ENCODE peak calls at places on chromosomes 13 and 19, in ten cellular contexts. L is mucosa of descending colon, V is lower leg skin, A is kidney epithelial cell, B is heart left ventricle, G is A549, I is OCI-LY7, E is heart right ventricle, Z is neural progenitor cell, O is cardiac fibroblast. S is an unnamed sample.

GRCh38 chr19:18397242-18398202 is at the start of gene LRRC25:
- DNase-seq in V (no peak), I (peak; percentile 77), O (no peak), Z (peak; percentile 91), A (no peak), L (peak; percentile 62), G (no peak), B (peak; percentile 50), E (peak; percentile 38), S (no peak)

GRCh38 chr13:49219647-49220034 is 497 bp upstream of the MLNR start:
- DNase-seq in Z (no peak), E (no peak), I (no peak), V (no peak), L (peak; percentile 23), A (no peak), B (no peak), G (no peak), O (no peak), S (no peak)

GRCh38 chr13:110528371-110528770 is 33.2 kb downstream of the RAB20 start:
- DNase-seq in I (no peak), L (no peak), E (no peak), B (no peak), Z (no peak), A (no peak), V (no peak), O (peak; percentile 94), G (no peak), S (no peak)

GRCh38 chr19:45130888-45131615 is 29.7 kb downstream of the NKPD1 start:
- DNase-seq in B (no peak), E (no peak), I (peak; percentile 89), O (no peak), Z (peak; percentile 43), V (no peak), A (peak; percentile 34), G (peak; percentile 54), L (no peak), S (no peak)

GRCh38 chr13:105063676-105064075 is 1471.8 kb downstream of the EFNB2 start:
- DNase-seq in G (no peak), V (no peak), L (no peak), B (no peak), O (no peak), I (no peak), Z (no peak), A (no peak), E (no peak), S (peak; percentile 21)

GRCh38 chr19:14113762-14114414 is 3.7 kb downstream of the PRKACA start:
- DNase-seq in O (no peak), B (peak; percentile 55), V (no peak), L (peak; percentile 60), Z (no peak), I (peak; percentile 31), A (no peak), E (peak; percentile 54), G (no peak), S (no peak)

GRCh38 chr13:46622013-46622917 is 69.3 kb downstream of the LRCH1 start:
- DNase-seq in A (no peak), B (no peak), L (no peak), Z (no peak), O (no peak), G (no peak), V (no peak), E (no peak), I (peak; percentile 20), S (no peak)

GRCh38 chr13:30972888-30973377 is 40.5 kb downstream of the TEX26 start:
- DNase-seq in Z (no peak), B (no peak), A (no peak), V (no peak), E (no peak), O (peak; percentile 16), L (peak; percentile 15), I (no peak), G (no peak), S (no peak)

GRCh38 chr13:21911916-21912315 is 241.0 kb downstream of the FGF9 start:
- DNase-seq in G (no peak), L (no peak), V (no peak), Z (no peak), E (no peak), B (no peak), I (no peak), O (no peak), A (no peak), S (no peak)

GRCh38 chr19:38693380-38694223 is 46.2 kb downstream of the ACTN4 start:
- DNase-seq in O (peak; percentile 71), B (peak; percentile 68), L (no peak), A (peak; percentile 95), V (no peak), G (peak; percentile 91), I (peak; percentile 9), Z (peak; percentile 87), E (no peak), S (no peak)

GRCh38 chr19:4776436-4777205 is 14.9 kb upstream of the FEM1A start:
- DNase-seq in I (no peak), B (no peak), L (no peak), G (no peak), E (no peak), O (no peak), A (no peak), Z (peak; percentile 59), V (no peak), S (no peak)

GRCh38 chr13:27960362-27961226 is 8.5 kb downstream of the CDX2 start:
- DNase-seq in O (peak; percentile 26), Z (peak; percentile 89), I (no peak), B (no peak), L (peak; percentile 87), E (peak; percentile 52), V (peak; percentile 84), A (no peak), G (peak; percentile 55), S (no peak)

GRCh38 chr19:6772028-6772865 is at the start of gene VAV1:
- DNase-seq in I (peak; percentile 95), B (peak; percentile 68), A (no peak), O (no peak), E (peak; percentile 61), L (peak; percentile 79), G (no peak), V (peak; percentile 90), Z (no peak), S (no peak)
- TF ChIP-seq CTCF in I (peak; percentile 77), B (no peak), A (no peak), O (no peak), E (no peak), L (no peak), G (no peak), V (no peak), Z (no peak), S (no peak)

GRCh38 chr13:87537946-87538345 is 133.2 kb upstream of the SLITRK5 start:
- DNase-seq in Z (no peak), E (no peak), B (no peak), V (no peak), A (no peak), L (no peak), O (no peak), G (no peak), I (no peak), S (no peak)
- H3K4me3 ChIP-seq in Z (no peak overlapping the region), E (no peak overlapping the region), B (no peak overlapping the region), V (no peak overlapping the region), A (no peak overlapping the region), L (no peak overlapping the region), O (no peak overlapping the region), G (no peak overlapping the region), I (no peak overlapping the region), S (no peak overlapping the region)

GRCh38 chr19:51108066-51108804 is at the start of gene CTU1:
- DNase-seq in Z (peak; percentile 99), G (peak; percentile 98), B (peak; percentile 99), I (peak; percentile 99), L (peak; percentile 99), V (peak; percentile 99), E (peak; percentile 96), O (peak; percentile 99), A (peak; percentile 98), S (peak; percentile 96)
- TF ChIP-seq CTCF in Z (no peak), G (no peak), B (no peak), I (no peak), L (no peak), V (no peak), E (no peak), O (peak; percentile 16), A (no peak), S (no peak)

DNA sequence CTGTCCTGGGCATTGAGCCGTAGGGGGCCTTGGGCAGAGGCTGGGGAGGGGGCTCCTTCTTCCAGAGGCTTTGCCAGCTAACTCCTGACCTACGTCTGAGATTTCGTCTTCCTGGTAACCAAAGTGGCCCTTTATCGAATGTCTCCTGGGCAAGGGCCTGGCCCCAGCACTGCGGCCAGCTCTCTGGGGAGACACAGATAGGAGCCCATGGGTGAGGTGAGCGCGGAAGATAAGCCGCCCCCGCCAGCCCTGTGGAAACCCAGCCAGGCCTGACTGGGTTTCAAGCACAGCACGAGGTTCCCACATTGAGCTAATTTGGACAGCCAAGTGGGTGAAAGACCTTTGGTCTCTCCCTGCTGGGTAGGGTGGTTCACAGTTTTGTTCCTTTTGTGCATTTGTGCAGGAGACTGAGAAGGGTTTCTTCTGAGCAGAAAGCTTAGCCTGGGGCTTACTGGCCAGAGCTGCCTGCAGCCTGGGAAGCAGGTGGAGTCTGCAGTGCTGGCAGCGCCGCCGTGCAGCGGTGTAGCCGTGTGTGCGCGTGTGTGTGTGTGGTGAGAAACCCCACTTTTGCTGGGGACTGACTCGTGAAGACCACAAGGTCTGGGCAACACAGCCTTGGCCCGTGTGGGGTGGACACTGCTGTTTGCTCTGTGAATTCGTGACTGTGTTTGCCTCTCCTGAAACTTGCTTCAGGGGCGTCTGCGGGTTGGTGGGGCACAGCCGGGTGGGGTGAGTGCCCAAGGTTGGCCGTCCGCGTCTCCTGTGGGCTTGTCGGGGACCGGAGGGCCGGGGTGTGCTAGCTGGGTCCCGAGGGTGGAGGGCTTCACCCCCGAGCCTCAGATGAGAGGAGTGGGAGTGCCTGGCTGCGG is 2.5 kb downstream of the BSG start:
- DNase-seq in V (no peak), B (peak; percentile 75), Z (peak; percentile 77), O (peak; percentile 65), E (peak; percentile 69), A (no peak), I (peak; percentile 39), L (peak; percentile 40), G (no peak), S (no peak)
- H3K4me3 ChIP-seq in V (no peak overlapping the region), B (peak overlapping the region; percentile 77), Z (peak overlapping the region; percentile 97), O (peak overlapping the region; percentile 42), E (peak overlapping the region; percentile 98), A (peak overlapping the region; percentile 33), I (peak overlapping the region; percentile 95), L (no peak overlapping the region), G (peak overlapping the region; percentile 34), S (peak overlapping the region; percentile 44)

GRCh38 chr19:52391135-52391534 is 6.5 kb upstream of the ZNF528 start:
- DNase-seq in O (no peak), B (no peak), L (no peak), I (no peak), G (no peak), A (no peak), V (no peak), E (no peak), Z (no peak), S (no peak)
- TF ChIP-seq CTCF in O (no peak), B (no peak), L (no peak), I (peak; percentile 60), G (no peak), A (no peak), V (no peak), E (no peak), Z (peak; percentile 8), S (no peak)

S was measured in AG04449.